ENCODE peak calls at places on chromosomes 4 and X, in four cellular contexts. B is retinal pigment epithelial cell, K is aorta, I is foreskin fibroblast. Z is an unnamed sample.

GRCh38 chr4:93730251-93730650 is 98.3 kb upstream of the ATOH1 start:
- DNase-seq in B (peak), K (no peak), I (no peak), Z (no peak)

GRCh38 chr4:181860157-181860556 is 383.0 kb upstream of the TENM3 start:
- DNase-seq in B (no peak), K (no peak), I (peak), Z (peak)

GRCh38 chr4:110486226-110486625 is 10.3 kb downstream of the ENPEP start:
- DNase-seq in B (no peak), K (no peak), I (no peak), Z (no peak)

GRCh38 chr4:30938956-30939528 is 218.9 kb downstream of the PCDH7 start:
- DNase-seq in B (peak), K (no peak), I (no peak), Z (no peak)

GRCh38 chr4:16765549-16765948 is 132.9 kb downstream of the LDB2 start:
- DNase-seq in B (no peak), K (no peak), I (no peak), Z (no peak)

GRCh38 chr4:111773858-111774257 is 371.4 kb upstream of the FAM241A start:
- DNase-seq in B (peak), K (no peak), I (peak), Z (no peak)

GRCh38 chr4:98516042-98516440 is 142.4 kb downstream of the TSPAN5 start:
- DNase-seq in B (no peak), K (no peak), I (peak), Z (no peak)

GRCh38 chr4:71639380-71639779 is 144.5 kb downstream of the GC start:
- DNase-seq in B (peak), K (no peak), I (no peak), Z (no peak)

GRCh38 chrX:150429577-150429976 is 66.5 kb downstream of the MAMLD1 start:
- DNase-seq in B (no peak), K (no peak), I (peak), Z (no peak)

GRCh38 chr4:120555058-120555457 is 367.5 kb downstream of the PRDM5 start:
- DNase-seq in B (no peak), K (no peak), I (no peak), Z (no peak)

GRCh38 chr4:119652978-119653377 is 24.4 kb upstream of the PDE5A start:
- DNase-seq in B (no peak), K (no peak), I (peak), Z (peak)

GRCh38 chrX:9878141-9878875 is 88.8 kb upstream of the CLDN34 start:
- DNase-seq in B (peak), K (no peak), I (peak), Z (no peak)

GRCh38 chr4:40301592-40301991 is 33.5 kb upstream of the CHRNA9 start:
- DNase-seq in B (no peak), K (no peak), I (no peak), Z (no peak)

GRCh38 chrX:154142950-154143745 is 895 bp upstream of the OPN1LW start:
- DNase-seq in B (no peak), K (no peak), I (no peak), Z (no peak)

GRCh38 chrX:446243-446642 is 59.5 kb upstream of the PPP2R3B start:
- DNase-seq in B (no peak), K (peak), I (no peak), Z (no peak)

GRCh38 chr4:2091990-2092652 is 33.0 kb downstream of the NAT8L start:
- DNase-seq in B (no peak), K (no peak), I (no peak), Z (no peak)

GRCh38 chrX:18793601-18794089 is 86.2 kb downstream of the PPEF1 start:
- DNase-seq in B (no peak), K (no peak), I (peak), Z (no peak)

GRCh38 chr4:41362647-41363383 is 106.1 kb downstream of the UCHL1 start:
- DNase-seq in B (no peak), K (no peak), I (no peak), Z (no peak)

GRCh38 chr4:41361831-41362646 is 105.3 kb downstream of the UCHL1 start:
- DNase-seq in B (no peak), K (no peak), I (no peak), Z (no peak)

GRCh38 chr4:41365726-41366125 is 109.0 kb downstream of the UCHL1 start:
- DNase-seq in B (no peak), K (no peak), I (no peak), Z (no peak)

GRCh38 chr4:41364871-41365270 is 108.1 kb downstream of the UCHL1 start:
- DNase-seq in B (no peak), K (no peak), I (peak), Z (no peak)

DNA sequence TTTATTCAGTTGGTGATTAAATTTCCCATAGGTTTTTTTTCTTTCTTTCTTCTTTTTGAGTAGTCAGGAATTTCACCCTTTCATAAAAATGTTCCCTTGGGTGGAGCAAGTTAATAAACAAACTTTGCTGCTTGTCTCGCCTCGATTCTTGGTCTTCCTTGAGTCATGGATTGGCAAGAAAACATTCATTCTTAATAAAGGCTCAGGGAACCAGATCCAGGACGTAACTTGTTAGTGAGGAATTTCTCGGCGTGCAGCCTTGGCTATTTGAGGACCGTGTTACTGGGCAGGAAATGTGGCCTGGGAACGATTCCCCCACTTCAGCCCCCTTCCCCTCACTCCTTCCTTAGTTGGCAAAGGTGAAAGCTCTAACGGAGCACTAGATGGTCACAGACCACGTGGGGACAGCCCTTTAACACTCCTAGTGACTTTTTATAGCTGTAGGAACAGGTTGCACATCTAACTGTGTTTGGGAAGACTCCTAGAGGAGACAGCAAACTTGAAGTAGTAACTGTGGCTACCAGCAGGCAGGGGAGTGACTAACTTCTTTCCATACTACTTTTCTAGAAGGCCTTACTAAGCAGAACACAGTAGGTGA is 106.8 kb downstream of the UCHL1 start:
- DNase-seq in B (peak), K (peak), I (peak), Z (peak)
- H3K4me3 ChIP-seq in B (peak), K (peak), I (peak), Z (no peak)

GRCh38 chr4:139171878-139172691 is 4.9 kb downstream of the ELF2 start:
- DNase-seq in B (no peak), K (no peak), I (peak), Z (no peak)
- H3K4me3 ChIP-seq in B (no peak), K (no peak), I (peak), Z (no peak)

DNA sequence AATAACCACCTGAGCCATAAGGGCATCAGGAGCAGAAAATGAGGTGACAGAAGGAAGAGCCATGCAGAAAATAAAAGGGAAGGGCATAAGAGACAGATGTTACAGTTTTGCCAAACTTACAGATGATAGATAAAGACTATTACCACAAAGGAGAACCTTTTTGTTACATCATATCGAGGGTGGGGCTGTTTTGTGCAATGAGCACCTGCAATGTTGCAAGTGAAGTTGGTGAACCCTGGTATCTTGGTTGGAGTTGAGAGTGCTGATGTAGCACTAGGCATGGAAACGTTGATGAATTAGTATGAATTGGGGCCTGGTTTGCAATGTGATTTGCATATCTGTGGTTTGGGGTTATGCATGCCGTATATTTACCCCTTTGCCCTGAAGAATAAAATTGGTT is 119.8 kb upstream of the TEX13D start:
- DNase-seq in B (no peak), K (no peak), I (no peak), Z (no peak)
- H3K4me3 ChIP-seq in B (no peak), K (no peak), I (no peak), Z (no peak)

DNA sequence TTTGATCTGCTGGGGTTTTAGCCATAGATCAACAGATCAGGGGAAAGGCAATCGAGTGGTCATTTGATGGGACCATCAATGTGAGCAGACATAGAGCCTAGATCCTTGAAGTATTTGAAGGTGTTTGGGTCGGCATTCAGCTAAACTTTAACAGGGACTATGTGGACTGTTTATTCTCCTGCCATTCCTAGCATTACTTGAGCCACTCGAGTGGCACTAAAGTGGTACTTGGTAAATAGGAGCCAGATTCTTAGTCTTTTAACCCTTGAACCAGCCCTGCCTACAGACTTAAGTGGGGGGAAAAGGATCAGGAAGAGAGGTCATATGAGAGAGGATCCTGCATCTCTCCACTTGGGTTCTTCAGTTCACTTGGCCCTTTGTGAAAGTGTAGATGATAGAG is 3.8 kb downstream of the MSN start:
- DNase-seq in B (no peak), K (no peak), I (no peak), Z (no peak)
- H3K4me3 ChIP-seq in B (no peak), K (peak), I (peak), Z (peak)

GRCh38 chrX:118839334-118839958 is 15.8 kb downstream of the ZCCHC12 start:
- DNase-seq in B (no peak), K (peak), I (peak), Z (no peak)
- H3K4me3 ChIP-seq in B (peak), K (no peak), I (peak), Z (peak)